ENCODE peak calls at places on chromosomes 12 and 14, in six cellular contexts. One of them, this sample, is unnamed.

GRCh38 chr14:53278602-53279506 is 125.7 kb upstream of the DDHD1 start:
- DNase-seq in HCT116: no peak
- DNase-seq in PC-9: peak; percentile 8
- DNase-seq in OCI-LY7: peak; percentile 45
- DNase-seq in GM23338: peak; percentile 47
- DNase-seq in hepatocyte: no peak
- DNase-seq in this sample: peak; percentile 46

GRCh38 chr12:118377005-118377890 is 893 bp downstream of the SUDS3 start:
- DNase-seq in PC-9: no peak
- DNase-seq in hepatocyte: peak; percentile 10
- DNase-seq in GM23338: peak; percentile 15
- DNase-seq in OCI-LY7: peak; percentile 53
- DNase-seq in HCT116: no peak
- DNase-seq in this sample: peak; percentile 70

GRCh38 chr14:94827711-94828505 is 58.0 kb upstream of the GSC start:
- DNase-seq in GM23338: no peak
- DNase-seq in PC-9: no peak
- DNase-seq in OCI-LY7: no peak
- DNase-seq in hepatocyte: peak; percentile 21
- DNase-seq in HCT116: no peak
- DNase-seq in this sample: no peak

GRCh38 chr12:92021665-92022033 is 124.0 kb downstream of the BTG1 start:
- DNase-seq in OCI-LY7: no peak
- DNase-seq in PC-9: no peak
- DNase-seq in GM23338: peak; percentile 63
- DNase-seq in HCT116: no peak
- DNase-seq in hepatocyte: no peak
- DNase-seq in this sample: no peak

GRCh38 chr14:51436630-51437029 is 196.6 kb downstream of the TMX1 start:
- DNase-seq in PC-9: no peak
- DNase-seq in HCT116: no peak
- DNase-seq in GM23338: no peak
- DNase-seq in hepatocyte: no peak
- DNase-seq in OCI-LY7: no peak
- DNase-seq in this sample: no peak

GRCh38 chr12:121295123-121295745 is 1.3 kb downstream of the CAMKK2 start:
- DNase-seq in HCT116: no peak
- DNase-seq in hepatocyte: peak; percentile 16
- DNase-seq in OCI-LY7: peak; percentile 58
- DNase-seq in GM23338: peak; percentile 51
- DNase-seq in PC-9: no peak
- DNase-seq in this sample: peak; percentile 60

GRCh38 chr14:104223101-104223809 is 84.9 kb downstream of the KIF26A start:
- DNase-seq in HCT116: no peak
- DNase-seq in OCI-LY7: no peak
- DNase-seq in GM23338: peak; percentile 41
- DNase-seq in PC-9: no peak
- DNase-seq in hepatocyte: peak; percentile 67
- DNase-seq in this sample: no peak

GRCh38 chr12:113769322-113769721 is 196.8 kb downstream of the RBM19 start:
- DNase-seq in PC-9: no peak
- DNase-seq in GM23338: peak; percentile 17
- DNase-seq in HCT116: no peak
- DNase-seq in hepatocyte: no peak
- DNase-seq in OCI-LY7: no peak
- DNase-seq in this sample: no peak

GRCh38 chr12:41505001-41505400 is 316.9 kb downstream of the PDZRN4 start:
- DNase-seq in HCT116: no peak
- DNase-seq in PC-9: no peak
- DNase-seq in GM23338: no peak
- DNase-seq in OCI-LY7: peak; percentile 51
- DNase-seq in hepatocyte: no peak
- DNase-seq in this sample: peak; percentile 68

GRCh38 chr12:33223956-33224355 is 215.7 kb downstream of the SYT10 start:
- DNase-seq in PC-9: peak; percentile 67
- DNase-seq in OCI-LY7: no peak
- DNase-seq in hepatocyte: peak; percentile 43
- DNase-seq in GM23338: no peak
- DNase-seq in HCT116: no peak
- DNase-seq in this sample: no peak

GRCh38 chr12:29970501-29970900 is 186.8 kb upstream of the TMTC1 start:
- DNase-seq in HCT116: no peak
- DNase-seq in GM23338: no peak
- DNase-seq in PC-9: no peak
- DNase-seq in hepatocyte: no peak
- DNase-seq in OCI-LY7: no peak
- DNase-seq in this sample: no peak

GRCh38 chr12:109479761-109480160 is 2.3 kb downstream of the UBE3B start:
- DNase-seq in OCI-LY7: no peak
- DNase-seq in GM23338: no peak
- DNase-seq in HCT116: no peak
- DNase-seq in PC-9: no peak
- DNase-seq in hepatocyte: no peak
- DNase-seq in this sample: no peak

GRCh38 chr12:124295431-124296058 is 652 bp downstream of the RFLNA start:
- DNase-seq in HCT116: no peak
- DNase-seq in OCI-LY7: no peak
- DNase-seq in hepatocyte: no peak
- DNase-seq in GM23338: peak; percentile 46
- DNase-seq in PC-9: no peak
- DNase-seq in this sample: no peak

GRCh38 chr14:22052795-22053194 is 379.2 kb upstream of the OR4E1 start:
- DNase-seq in OCI-LY7: no peak
- DNase-seq in HCT116: no peak
- DNase-seq in PC-9: no peak
- DNase-seq in GM23338: peak; percentile 11
- DNase-seq in hepatocyte: peak; percentile 14
- DNase-seq in this sample: no peak

GRCh38 chr12:4813741-4814140 is 93.5 kb downstream of the GALNT8 start:
- DNase-seq in HCT116: no peak
- DNase-seq in hepatocyte: no peak
- DNase-seq in GM23338: no peak
- DNase-seq in PC-9: no peak
- DNase-seq in OCI-LY7: no peak
- DNase-seq in this sample: no peak

GRCh38 chr12:14892726-14893442 is 7.2 kb upstream of the MGP start:
- DNase-seq in GM23338: no peak
- DNase-seq in OCI-LY7: peak; percentile 15
- DNase-seq in PC-9: no peak
- DNase-seq in hepatocyte: no peak
- DNase-seq in HCT116: no peak
- DNase-seq in this sample: no peak

GRCh38 chr12:25135531-25136154 is 59.3 kb downstream of the DNAI7 start:
- DNase-seq in hepatocyte: no peak
- DNase-seq in OCI-LY7: peak; percentile 53
- DNase-seq in HCT116: peak; percentile 8
- DNase-seq in GM23338: peak; percentile 85
- DNase-seq in PC-9: peak; percentile 22
- DNase-seq in this sample: peak; percentile 81

GRCh38 chr12:109820921-109821381 is 12.2 kb downstream of the TRPV4 start:
- DNase-seq in hepatocyte: no peak
- DNase-seq in HCT116: no peak
- DNase-seq in OCI-LY7: no peak
- DNase-seq in PC-9: peak; percentile 58
- DNase-seq in GM23338: no peak
- DNase-seq in this sample: no peak

DNA sequence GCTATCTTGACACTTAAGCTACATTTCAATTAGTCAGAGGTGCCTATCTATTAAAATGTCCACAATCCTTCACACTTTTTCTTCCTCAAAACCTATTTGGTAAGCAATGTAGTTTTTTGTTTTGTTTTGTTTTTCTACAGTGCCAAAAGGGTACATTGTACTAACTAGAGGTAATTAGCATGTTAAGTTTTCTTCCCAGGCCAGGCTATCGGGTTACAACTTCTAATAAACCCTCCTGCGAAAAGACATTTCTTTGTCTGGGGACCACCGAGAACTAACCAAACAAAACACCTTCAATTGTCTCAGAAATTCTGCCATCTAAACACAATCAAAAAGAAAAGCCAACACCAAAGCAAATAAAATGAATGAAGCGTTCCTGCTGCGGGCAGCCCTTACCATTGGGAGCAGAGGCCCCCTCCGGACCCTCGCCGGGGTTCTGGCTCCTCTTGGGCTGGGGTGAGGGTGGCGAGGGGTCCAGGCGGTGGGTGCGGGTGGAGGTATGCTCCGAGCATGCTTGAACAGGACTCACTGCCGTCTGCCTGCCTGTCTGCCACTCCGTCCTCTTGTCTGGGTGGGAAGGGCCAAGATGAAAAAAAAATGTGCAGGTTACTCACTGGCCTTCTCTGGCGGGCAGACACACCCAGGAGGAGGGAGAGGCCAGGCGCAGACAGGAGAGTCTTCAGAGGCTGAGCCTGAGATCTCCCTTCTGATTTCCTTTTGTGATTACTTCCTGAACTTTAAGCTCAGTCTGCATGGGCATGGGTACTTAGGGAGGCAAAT is 76.3 kb downstream of the STON2 start:
- DNase-seq in HCT116: peak; percentile 36
- DNase-seq in GM23338: peak; percentile 77
- DNase-seq in PC-9: peak; percentile 47
- DNase-seq in hepatocyte: peak; percentile 81
- DNase-seq in OCI-LY7: no peak
- DNase-seq in this sample: no peak
- H3K9me2 ChIP-seq in HCT116: no peaks in the 10 kb centered on the region
- H3K9me2 ChIP-seq in GM23338: peaks cover 3% of the 10 kb centered on the region
- H3K9me2 ChIP-seq in PC-9: no peaks in the 10 kb centered on the region
- H3K9me2 ChIP-seq in hepatocyte: no peaks in the 10 kb centered on the region
- H3K9me2 ChIP-seq in OCI-LY7: no peaks in the 10 kb centered on the region
- H3K9me2 ChIP-seq in this sample: no peaks in the 10 kb centered on the region

GRCh38 chr12:96371787-96372699 is 28.2 kb downstream of the CDK17 start:
- DNase-seq in HCT116: no peak
- DNase-seq in hepatocyte: no peak
- DNase-seq in OCI-LY7: no peak
- DNase-seq in PC-9: no peak
- DNase-seq in GM23338: peak; percentile 18
- DNase-seq in this sample: no peak

GRCh38 chr12:96378319-96378718 is 21.9 kb downstream of the CDK17 start:
- DNase-seq in GM23338: no peak
- DNase-seq in PC-9: no peak
- DNase-seq in OCI-LY7: peak; percentile 22
- DNase-seq in HCT116: no peak
- DNase-seq in hepatocyte: no peak
- DNase-seq in this sample: no peak

GRCh38 chr12:96375173-96375572 is 25.1 kb downstream of the CDK17 start:
- DNase-seq in HCT116: no peak
- DNase-seq in PC-9: no peak
- DNase-seq in GM23338: no peak
- DNase-seq in hepatocyte: no peak
- DNase-seq in OCI-LY7: no peak
- DNase-seq in this sample: no peak

GRCh38 chr12:96375841-96376249 is 24.4 kb downstream of the CDK17 start:
- DNase-seq in HCT116: no peak
- DNase-seq in OCI-LY7: peak; percentile 37
- DNase-seq in PC-9: no peak
- DNase-seq in hepatocyte: no peak
- DNase-seq in GM23338: no peak
- DNase-seq in this sample: peak; percentile 83

GRCh38 chr12:96376865-96377264 is 23.4 kb downstream of the CDK17 start:
- DNase-seq in GM23338: no peak
- DNase-seq in OCI-LY7: no peak
- DNase-seq in hepatocyte: no peak
- DNase-seq in PC-9: no peak
- DNase-seq in HCT116: no peak
- DNase-seq in this sample: no peak
- H3K27ac ChIP-seq in GM23338: no peak overlapping the region
- H3K27ac ChIP-seq in OCI-LY7: peak overlapping the region; percentile 76
- H3K27ac ChIP-seq in hepatocyte: no peak overlapping the region
- H3K27ac ChIP-seq in PC-9: no peak overlapping the region
- H3K27ac ChIP-seq in HCT116: no peak overlapping the region
- H3K27ac ChIP-seq in this sample: peak overlapping the region; percentile 90

GRCh38 chr14:99564256-99564902 is 39.6 kb downstream of the CCDC85C start:
- DNase-seq in HCT116: no peak
- DNase-seq in GM23338: no peak
- DNase-seq in PC-9: no peak
- DNase-seq in OCI-LY7: no peak
- DNase-seq in hepatocyte: peak; percentile 87
- DNase-seq in this sample: no peak

GRCh38 chr14:99563749-99564129 is 40.3 kb downstream of the CCDC85C start:
- DNase-seq in hepatocyte: no peak
- DNase-seq in GM23338: no peak
- DNase-seq in PC-9: no peak
- DNase-seq in OCI-LY7: no peak
- DNase-seq in HCT116: no peak
- DNase-seq in this sample: no peak

GRCh38 chr14:99565383-99565782 is 38.6 kb downstream of the CCDC85C start:
- DNase-seq in hepatocyte: no peak
- DNase-seq in HCT116: no peak
- DNase-seq in GM23338: no peak
- DNase-seq in PC-9: no peak
- DNase-seq in OCI-LY7: no peak
- DNase-seq in this sample: no peak

GRCh38 chr14:99566009-99566389 is 38.0 kb downstream of the CCDC85C start:
- DNase-seq in GM23338: no peak
- DNase-seq in hepatocyte: no peak
- DNase-seq in OCI-LY7: no peak
- DNase-seq in HCT116: no peak
- DNase-seq in PC-9: peak; percentile 51
- DNase-seq in this sample: no peak

GRCh38 chr14:99564903-99565259 is 39.1 kb downstream of the CCDC85C start:
- DNase-seq in hepatocyte: no peak
- DNase-seq in PC-9: no peak
- DNase-seq in GM23338: no peak
- DNase-seq in HCT116: no peak
- DNase-seq in OCI-LY7: no peak
- DNase-seq in this sample: no peak
- H3K4me1 ChIP-seq in hepatocyte: peaks cover 82% of the 10 kb centered on the region
- H3K4me1 ChIP-seq in PC-9: peaks cover 42% of the 10 kb centered on the region
- H3K4me1 ChIP-seq in GM23338: peaks cover 26% of the 10 kb centered on the region
- H3K4me1 ChIP-seq in HCT116: peaks cover 55% of the 10 kb centered on the region
- H3K4me1 ChIP-seq in OCI-LY7: no peaks in the 10 kb centered on the region
- H3K4me1 ChIP-seq in this sample: peaks cover 59% of the 10 kb centered on the region

DNA sequence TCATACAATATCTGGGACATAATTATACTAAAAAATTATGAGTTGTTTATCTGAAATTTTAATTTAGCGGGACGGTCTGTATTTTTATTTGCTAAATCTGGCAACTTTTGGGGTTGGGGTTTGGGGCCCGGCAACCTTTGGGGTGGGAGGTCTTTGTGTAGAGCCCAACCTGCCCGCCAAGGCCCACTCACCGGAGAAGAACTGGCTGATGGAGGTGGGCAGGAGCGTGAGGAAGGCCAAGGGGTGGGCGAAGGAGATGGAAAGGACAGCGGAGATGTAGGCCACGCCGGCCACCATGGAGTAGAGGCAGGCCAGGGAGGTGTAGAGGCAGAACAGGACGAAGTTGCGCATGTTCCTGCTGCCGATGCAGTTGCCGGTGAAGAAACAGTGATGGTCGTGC is 2.6 kb downstream of the ZDHHC22 start:
- DNase-seq in OCI-LY7: no peak
- DNase-seq in hepatocyte: no peak
- DNase-seq in PC-9: no peak
- DNase-seq in HCT116: no peak
- DNase-seq in GM23338: no peak
- DNase-seq in this sample: no peak
- H3K9me2 ChIP-seq in OCI-LY7: no peaks in the 10 kb centered on the region
- H3K9me2 ChIP-seq in hepatocyte: no peaks in the 10 kb centered on the region
- H3K9me2 ChIP-seq in PC-9: no peaks in the 10 kb centered on the region
- H3K9me2 ChIP-seq in HCT116: no peaks in the 10 kb centered on the region
- H3K9me2 ChIP-seq in GM23338: no peaks in the 10 kb centered on the region
- H3K9me2 ChIP-seq in this sample: no peaks in the 10 kb centered on the region

This sample was measured in Karpas-422.